ENCODE peak calls at places on chromosomes 5 and 9, in ten cellular contexts. D is psoas muscle, O is breast epithelium, P is pancreas, Y is GM20000, R is ovary, H is K562, W is SK-N-SH, Q is A549, G is Panc1. X is an unnamed sample.

GRCh38 chr5:7628820-7629219 is 222.1 kb downstream of the CFAP90 start:
- DNase-seq in D (no peak), O (no peak), P (no peak), Y (no peak), R (no peak), H (no peak), W (no peak), Q (no peak), G (no peak), X (no peak)

GRCh38 chr5:119049824-119050449 is 20.9 kb upstream of the DMXL1 start:
- DNase-seq in D (no peak), O (no peak), P (no peak), Y (no peak), R (no peak), H (no peak), W (no peak), Q (peak; percentile 29), G (no peak), X (no peak)

GRCh38 chr5:36301858-36302603 is at the start of gene RANBP3L:
- DNase-seq in D (no peak), O (no peak), P (no peak), Y (no peak), R (peak; percentile 32), H (no peak), W (no peak), Q (no peak), G (no peak), X (no peak)

GRCh38 chr5:28542968-28543367 is 1504.6 kb upstream of the CDH9 start:
- DNase-seq in D (no peak), O (no peak), P (no peak), Y (no peak), R (no peak), H (no peak), W (no peak), Q (no peak), G (no peak), X (peak; percentile 1)

GRCh38 chr9:100401042-100401441 is 25.9 kb upstream of the MSANTD3 start:
- DNase-seq in D (no peak), O (no peak), P (no peak), Y (no peak), R (no peak), H (no peak), W (no peak), Q (no peak), G (no peak), X (no peak)

GRCh38 chr5:139717221-139717620 is 69.1 kb downstream of the CXXC5 start:
- DNase-seq in D (no peak), O (no peak), P (no peak), Y (no peak), R (no peak), H (no peak), W (no peak), Q (no peak), G (no peak), X (no peak)

GRCh38 chr9:83208065-83208850 is 145.3 kb upstream of the RASEF start:
- DNase-seq in D (no peak), O (no peak), P (no peak), Y (no peak), R (no peak), H (peak; percentile 10), W (no peak), Q (no peak), G (no peak), X (no peak)

GRCh38 chr5:15023846-15024245 is 152.3 kb upstream of the ANKH start:
- DNase-seq in D (no peak), O (no peak), P (no peak), Y (no peak), R (no peak), H (no peak), W (no peak), Q (no peak), G (no peak), X (no peak)

GRCh38 chr5:104513194-104513602 is 950.6 kb upstream of the NUDT12 start:
- DNase-seq in D (no peak), O (no peak), P (no peak), Y (no peak), R (no peak), H (no peak), W (no peak), Q (peak; percentile 32), G (peak; percentile 15), X (no peak)

GRCh38 chr9:114250235-114250568 is 72.7 kb upstream of the ORM1 start:
- DNase-seq in D (peak; percentile 92), O (peak; percentile 90), P (peak; percentile 97), Y (no peak), R (peak; percentile 75), H (no peak), W (peak; percentile 88), Q (no peak), G (no peak), X (no peak)

GRCh38 chr9:91131433-91131839 is 230.3 kb downstream of the AUH start:
- DNase-seq in D (peak; percentile 59), O (no peak), P (no peak), Y (no peak), R (peak; percentile 58), H (no peak), W (no peak), Q (peak; percentile 69), G (peak; percentile 58), X (peak; percentile 52)

GRCh38 chr5:113068559-113068958 is 92.0 kb downstream of the DCP2 start:
- DNase-seq in D (no peak), O (no peak), P (no peak), Y (no peak), R (peak; percentile 5), H (no peak), W (no peak), Q (no peak), G (no peak), X (no peak)

GRCh38 chr9:112921549-112921948 is 30.9 kb upstream of the SLC46A2 start:
- DNase-seq in D (no peak), O (no peak), P (no peak), Y (peak; percentile 34), R (no peak), H (peak; percentile 21), W (peak; percentile 25), Q (peak; percentile 55), G (no peak), X (peak; percentile 7)

DNA sequence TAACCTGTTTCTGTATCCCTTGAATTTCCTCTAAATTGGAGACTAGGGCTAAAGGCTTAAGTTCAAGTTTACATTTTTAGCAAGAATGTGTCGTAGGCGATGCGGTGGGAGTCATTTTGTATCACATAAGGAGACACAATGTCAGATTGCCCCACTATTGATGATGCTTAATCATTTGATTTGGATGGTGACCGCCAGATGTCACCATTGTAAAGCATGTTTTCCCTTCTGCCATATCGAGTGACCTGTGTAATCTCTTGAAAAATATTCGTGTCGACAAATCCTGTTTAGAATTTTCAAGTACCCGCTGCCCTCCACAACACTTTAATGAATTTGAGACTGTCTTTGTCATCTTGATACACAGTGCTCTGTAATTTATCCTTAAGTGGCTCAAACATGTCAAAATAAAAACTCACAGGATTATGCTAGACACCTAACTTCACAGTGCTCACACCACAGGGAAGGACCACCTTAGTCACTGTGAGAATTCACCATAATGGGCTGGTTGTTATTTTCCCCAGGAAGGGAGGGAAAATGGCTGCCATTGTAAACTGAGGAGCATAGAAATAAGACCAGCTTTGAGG is 34.5 kb upstream of the SLC46A2 start:
- DNase-seq in D (no peak), O (no peak), P (no peak), Y (peak; percentile 34), R (no peak), H (peak; percentile 31), W (peak; percentile 51), Q (peak; percentile 46), G (no peak), X (peak; percentile 21)
- TF ChIP-seq CTCF in D (peak; percentile 23), O (no peak), P (no peak), Y (no peak), R (no peak), H (peak; percentile 56), W (peak; percentile 57), Q (peak; percentile 66), G (peak; percentile 67), X (no peak)

GRCh38 chr9:121541256-121541655 is 41.6 kb upstream of the GGTA1 start:
- DNase-seq in D (no peak), O (no peak), P (no peak), Y (no peak), R (no peak), H (no peak), W (no peak), Q (no peak), G (no peak), X (no peak)
- TF ChIP-seq CTCF in D (no peak), O (no peak), P (no peak), Y (no peak), R (no peak), H (no peak), W (no peak), Q (no peak), G (no peak), X (no peak)

GRCh38 chr9:127161081-127161621 is 38.7 kb upstream of the ANGPTL2 start:
- DNase-seq in D (no peak), O (peak; percentile 43), P (no peak), Y (no peak), R (peak; percentile 7), H (no peak), W (no peak), Q (no peak), G (no peak), X (no peak)

GRCh38 chr9:127159949-127160610 is 37.6 kb upstream of the ANGPTL2 start:
- DNase-seq in D (no peak), O (peak; percentile 14), P (no peak), Y (no peak), R (peak; percentile 11), H (no peak), W (no peak), Q (no peak), G (no peak), X (no peak)

GRCh38 chr9:127162567-127163365 is 40.3 kb upstream of the ANGPTL2 start:
- DNase-seq in D (no peak), O (no peak), P (no peak), Y (no peak), R (peak; percentile 2), H (no peak), W (no peak), Q (no peak), G (no peak), X (no peak)

GRCh38 chr9:127162046-127162445 is 39.6 kb upstream of the ANGPTL2 start:
- DNase-seq in D (no peak), O (peak; percentile 63), P (no peak), Y (no peak), R (peak; percentile 6), H (no peak), W (no peak), Q (no peak), G (no peak), X (no peak)

GRCh38 chr9:127158995-127159801 is 36.8 kb upstream of the ANGPTL2 start:
- DNase-seq in D (peak; percentile 90), O (no peak), P (no peak), Y (no peak), R (peak; percentile 81), H (peak; percentile 27), W (peak; percentile 41), Q (peak; percentile 74), G (peak; percentile 46), X (peak; percentile 31)
- TF ChIP-seq CTCF in D (peak; percentile 41), O (no peak), P (no peak), Y (no peak), R (peak; percentile 31), H (peak; percentile 34), W (peak; percentile 16), Q (no peak), G (no peak), X (no peak)

DNA sequence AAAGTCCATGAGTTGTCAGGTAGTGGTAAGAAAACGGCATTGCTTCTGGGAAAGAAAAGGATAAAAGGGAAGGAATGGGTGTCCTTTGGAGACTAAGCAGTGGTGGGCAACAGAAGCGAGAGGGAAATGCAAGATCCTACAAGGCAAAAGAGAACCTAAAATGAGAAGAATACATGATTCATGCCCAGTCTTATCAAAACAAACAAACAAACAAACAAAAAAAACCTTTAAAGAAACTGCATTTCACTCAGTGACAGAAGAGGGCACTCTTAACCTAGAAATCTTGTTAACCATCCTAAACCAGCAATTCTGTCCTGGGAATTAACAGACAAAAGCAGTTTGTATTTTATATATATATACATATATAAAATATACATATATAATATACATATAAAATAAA is 88.5 kb downstream of the SUSD1 start:
- DNase-seq in D (no peak), O (no peak), P (no peak), Y (no peak), R (no peak), H (no peak), W (peak; percentile 42), Q (peak; percentile 52), G (no peak), X (no peak)
- TF ChIP-seq CTCF in D (peak; percentile 57), O (no peak), P (no peak), Y (peak; percentile 43), R (no peak), H (no peak), W (peak; percentile 63), Q (peak; percentile 81), G (peak; percentile 48), X (no peak)

X was measured in Calu3.